ENCODE peak calls at places on chromosomes 5 and 9, in nine cellular contexts. E, N, P, C, Y, I, W, Z and J are unnamed samples.

GRCh38 chr9:111945216-111945615 is 48.6 kb downstream of the UGCG start:
- DNase-seq in E (no peak), N (no peak), P (no peak), C (peak; percentile 3), Y (no peak), I (peak; percentile 57), W (peak; percentile 15), Z (no peak), J (no peak)

GRCh38 chr9:2260401-2261306 is 245.5 kb downstream of the SMARCA2 start:
- DNase-seq in E (no peak), N (peak; percentile 29), P (peak; percentile 93), C (peak; percentile 50), Y (no peak), I (no peak), W (no peak), Z (no peak), J (peak; percentile 65)

GRCh38 chr9:15492485-15493150 is 18.2 kb downstream of the PSIP1 start:
- DNase-seq in E (no peak), N (no peak), P (no peak), C (no peak), Y (no peak), I (no peak), W (no peak), Z (no peak), J (no peak)

GRCh38 chr5:147901555-147901954 is 4.8 kb downstream of the C5orf46 start:
- DNase-seq in E (no peak), N (no peak), P (no peak), C (no peak), Y (no peak), I (no peak), W (no peak), Z (no peak), J (no peak)

GRCh38 chr9:14887149-14887548 is 23.1 kb downstream of the FREM1 start:
- DNase-seq in E (no peak), N (no peak), P (no peak), C (no peak), Y (no peak), I (no peak), W (no peak), Z (no peak), J (no peak)

GRCh38 chr5:159877894-159878448 is 38.3 kb upstream of the ADRA1B start:
- DNase-seq in E (peak; percentile 26), N (no peak), P (no peak), C (no peak), Y (peak; percentile 88), I (no peak), W (no peak), Z (no peak), J (no peak)

GRCh38 chr9:114285166-114285867 is 37.6 kb upstream of the ORM1 start:
- DNase-seq in E (no peak), N (peak; percentile 88), P (no peak), C (peak; percentile 42), Y (peak; percentile 77), I (no peak), W (no peak), Z (peak; percentile 78), J (no peak)

GRCh38 chr5:1877434-1878049 is 5.2 kb downstream of the IRX4 start:
- DNase-seq in E (no peak), N (no peak), P (no peak), C (no peak), Y (no peak), I (no peak), W (no peak), Z (no peak), J (no peak)

GRCh38 chr9:86829496-86830046 is 117.7 kb downstream of the GAS1 start:
- DNase-seq in E (no peak), N (no peak), P (no peak), C (no peak), Y (no peak), I (no peak), W (no peak), Z (no peak), J (no peak)

GRCh38 chr5:50593681-50594080 is 72.8 kb upstream of the PARP8 start:
- DNase-seq in E (no peak), N (no peak), P (no peak), C (no peak), Y (no peak), I (peak; percentile 21), W (peak; percentile 63), Z (no peak), J (peak; percentile 6)

GRCh38 chr5:169980418-169981053 is at the start of gene INSYN2B:
- DNase-seq in E (peak; percentile 71), N (peak; percentile 66), P (peak; percentile 56), C (peak; percentile 75), Y (peak; percentile 18), I (no peak), W (no peak), Z (peak; percentile 71), J (peak; percentile 69)

GRCh38 chr5:135974019-135974600 is 19.3 kb upstream of the LECT2 start:
- DNase-seq in E (no peak), N (no peak), P (no peak), C (no peak), Y (no peak), I (no peak), W (no peak), Z (no peak), J (no peak)

GRCh38 chr5:137453476-137454080 is 45.5 kb downstream of the SPOCK1 start:
- DNase-seq in E (no peak), N (no peak), P (peak; percentile 12), C (peak; percentile 22), Y (no peak), I (no peak), W (no peak), Z (peak; percentile 8), J (no peak)

GRCh38 chr5:142872795-142873194 is 102.6 kb downstream of the ARHGAP26 start:
- DNase-seq in E (no peak), N (no peak), P (peak; percentile 42), C (no peak), Y (no peak), I (no peak), W (no peak), Z (no peak), J (no peak)

GRCh38 chr9:69155341-69156030 is 18.6 kb upstream of the TJP2 start:
- DNase-seq in E (no peak), N (no peak), P (no peak), C (no peak), Y (no peak), I (no peak), W (no peak), Z (no peak), J (no peak)

GRCh38 chr5:170121321-170121720 is 15.6 kb downstream of the FOXI1 start:
- DNase-seq in E (no peak), N (no peak), P (no peak), C (no peak), Y (no peak), I (no peak), W (no peak), Z (peak; percentile 16), J (no peak)

GRCh38 chr5:61357745-61358144 is 25.7 kb downstream of the ZSWIM6 start:
- DNase-seq in E (no peak), N (no peak), P (peak; percentile 36), C (no peak), Y (no peak), I (no peak), W (no peak), Z (no peak), J (no peak)

GRCh38 chr5:176608937-176609723 is 826 bp downstream of the GPRIN1 start:
- DNase-seq in E (no peak), N (no peak), P (no peak), C (no peak), Y (no peak), I (no peak), W (no peak), Z (no peak), J (no peak)

GRCh38 chr9:7318920-7319319 is 480.7 kb downstream of the DMAC1 start:
- DNase-seq in E (no peak), N (no peak), P (no peak), C (no peak), Y (no peak), I (no peak), W (no peak), Z (no peak), J (no peak)

GRCh38 chr5:73903169-73903568 is 277.2 kb downstream of the ARHGEF28 start:
- DNase-seq in E (no peak), N (no peak), P (no peak), C (no peak), Y (no peak), I (no peak), W (no peak), Z (no peak), J (no peak)

GRCh38 chr5:75710630-75711029 is 6.6 kb downstream of the POC5 start:
- DNase-seq in E (no peak), N (no peak), P (no peak), C (no peak), Y (no peak), I (no peak), W (no peak), Z (no peak), J (no peak)

GRCh38 chr5:146588806-146589355 is 72.9 kb upstream of the GPR151 start:
- DNase-seq in E (no peak), N (no peak), P (no peak), C (no peak), Y (no peak), I (no peak), W (no peak), Z (no peak), J (no peak)

GRCh38 chr5:108028883-108029282 is 353.0 kb downstream of the FBXL17 start:
- DNase-seq in E (no peak), N (no peak), P (no peak), C (no peak), Y (no peak), I (no peak), W (no peak), Z (no peak), J (no peak)

GRCh38 chr5:82365744-82366228 is 87.6 kb upstream of the RPS23 start:
- DNase-seq in E (no peak), N (no peak), P (peak; percentile 89), C (no peak), Y (no peak), I (no peak), W (no peak), Z (no peak), J (no peak)

GRCh38 chr9:69981686-69982450 is 61.8 kb upstream of the MAMDC2 start:
- DNase-seq in E (no peak), N (peak; percentile 43), P (no peak), C (no peak), Y (no peak), I (no peak), W (no peak), Z (no peak), J (no peak)

GRCh38 chr9:68739631-68740174 is 34.7 kb downstream of the PIP5K1B start:
- DNase-seq in E (no peak), N (no peak), P (no peak), C (no peak), Y (no peak), I (no peak), W (no peak), Z (no peak), J (no peak)

GRCh38 chr9:27247756-27248155 is 49.2 kb downstream of the EQTN start:
- DNase-seq in E (no peak), N (peak; percentile 37), P (peak; percentile 43), C (peak; percentile 17), Y (no peak), I (no peak), W (no peak), Z (peak; percentile 11), J (peak; percentile 50)

GRCh38 chr9:38018230-38018963 is 50.6 kb downstream of the SHB start:
- DNase-seq in E (no peak), N (no peak), P (no peak), C (no peak), Y (no peak), I (no peak), W (no peak), Z (no peak), J (no peak)

GRCh38 chr9:20340161-20340861 is 282.0 kb downstream of the MLLT3 start:
- DNase-seq in E (no peak), N (no peak), P (no peak), C (no peak), Y (no peak), I (no peak), W (no peak), Z (no peak), J (no peak)

GRCh38 chr5:56561-57290 is 35.2 kb upstream of the PLEKHG4B start:
- DNase-seq in E (no peak), N (no peak), P (no peak), C (no peak), Y (no peak), I (no peak), W (no peak), Z (no peak), J (no peak)

GRCh38 chr5:96692436-96692835 is 30.3 kb downstream of the CAST start:
- DNase-seq in E (no peak), N (no peak), P (no peak), C (no peak), Y (no peak), I (no peak), W (no peak), Z (no peak), J (no peak)